ENCODE peak calls at places on chromosome 11, in eight cellular contexts. T, M, N, I, A, E, X and W are unnamed samples.

GRCh38 chr11:47565340-47566165 is at the start of gene PTPMT1:
- DNase-seq in A (peak; percentile 91), M (peak; percentile 26), T (peak; percentile 69), X (peak; percentile 26), E (peak; percentile 93), N (no peak), I (peak; percentile 70), W (peak; percentile 87)

GRCh38 chr11:15981292-15981691 is 375.1 kb downstream of the SOX6 start:
- DNase-seq in E (no peak), N (no peak), I (no peak), A (no peak), T (no peak), X (no peak), M (no peak), W (no peak)

GRCh38 chr11:30876656-30877371 is 290.7 kb upstream of the MPPED2 start:
- DNase-seq in A (no peak), T (no peak), M (no peak), X (no peak), E (no peak), N (no peak), I (no peak), W (no peak)

GRCh38 chr11:117928818-117929567 is at the start of gene TMPRSS13:
- DNase-seq in I (no peak), N (no peak), X (no peak), A (no peak), T (no peak), M (no peak), E (peak; percentile 61), W (no peak)

GRCh38 chr11:47010192-47010591 is 73.6 kb downstream of the CSTPP1 start:
- DNase-seq in T (no peak), I (no peak), A (no peak), N (no peak), X (no peak), M (no peak), E (no peak), W (no peak)

GRCh38 chr11:113274708-113275582 is 39.4 kb upstream of the TTC12 start:
- DNase-seq in A (no peak), T (peak; percentile 35), X (no peak), E (no peak), I (peak; percentile 3), M (no peak), N (no peak), W (no peak)

GRCh38 chr11:41403462-41403861 is 56.0 kb downstream of the LRRC4C start:
- DNase-seq in A (no peak), N (no peak), M (no peak), I (no peak), T (no peak), E (no peak), X (no peak), W (no peak)

GRCh38 chr11:85627332-85627997 is at the start of gene DLG2:
- DNase-seq in N (no peak), I (no peak), E (peak; percentile 80), X (no peak), A (peak; percentile 6), T (peak; percentile 6), M (no peak), W (no peak)

GRCh38 chr11:95154514-95154913 is 64.9 kb downstream of the ENDOD1 start:
- DNase-seq in E (no peak), X (peak; percentile 39), T (peak; percentile 58), N (peak; percentile 63), M (peak; percentile 49), A (peak; percentile 69), I (peak; percentile 62), W (peak; percentile 70)

GRCh38 chr11:103587951-103588788 is 448.3 kb upstream of the DDI1 start:
- DNase-seq in E (no peak), X (no peak), A (no peak), M (no peak), I (no peak), T (no peak), N (no peak), W (no peak)

GRCh38 chr11:11569936-11570491 is 51.8 kb downstream of the GALNT18 start:
- DNase-seq in E (peak; percentile 91), T (peak; percentile 29), M (no peak), N (no peak), X (no peak), A (no peak), I (no peak), W (no peak)

GRCh38 chr11:32870676-32871075 is 21.9 kb upstream of the QSER1 start:
- DNase-seq in M (no peak), E (no peak), N (no peak), T (peak; percentile 41), A (peak; percentile 27), I (peak; percentile 40), X (peak; percentile 6), W (no peak)

GRCh38 chr11:35598254-35599125 is 19.8 kb upstream of the FJX1 start:
- DNase-seq in E (no peak), A (peak; percentile 31), M (no peak), X (no peak), N (no peak), T (no peak), I (peak; percentile 41), W (peak; percentile 36)

GRCh38 chr11:50275133-50275532 is 242.5 kb downstream of the OR4C45 start:
- DNase-seq in I (no peak), X (no peak), N (no peak), E (no peak), M (no peak), T (no peak), A (no peak), W (no peak)

GRCh38 chr11:26027887-26028286 is 304.0 kb upstream of the ANO3 start:
- DNase-seq in A (no peak), M (no peak), N (no peak), X (no peak), E (no peak), I (no peak), T (no peak), W (no peak)

GRCh38 chr11:60756307-60757032 is at the start of gene MS4A15:
- DNase-seq in T (peak; percentile 20), X (no peak), A (peak; percentile 56), E (no peak), M (no peak), I (peak; percentile 53), N (no peak), W (peak; percentile 48)